ENCODE peak calls at places on chromosomes 6 and 20, in eight cellular contexts. One of them, this sample, is unnamed.

GRCh38 chr20:35551485-35551884 is 9.6 kb downstream of the ERGIC3 start:
- DNase-seq in Right ventricle myocardium inferior: no peak
- DNase-seq in stimulated activated CD8-positive, alpha-beta memory T cell treated with anti-CD3 and anti-CD28 coated beads, Interleukin-2, amount 100 ng/mL, for 48 hours: no peak
- DNase-seq in NCI-H1105: no peak
- DNase-seq in neural crest cell: no peak
- DNase-seq in occipital lobe: no peak
- DNase-seq in kidney glomerular epithelial cell: no peak
- DNase-seq in NCI-H510A treated with DMSO at 0.1 percent for 48 hours: no peak
- DNase-seq in this sample: no peak

GRCh38 chr6:69719602-69720193 is 77.1 kb downstream of the LMBRD1 start:
- DNase-seq in Right ventricle myocardium inferior: no peak
- DNase-seq in stimulated activated CD8-positive, alpha-beta memory T cell treated with anti-CD3 and anti-CD28 coated beads, Interleukin-2, amount 100 ng/mL, for 48 hours: no peak
- DNase-seq in NCI-H1105: peak; percentile 43
- DNase-seq in neural crest cell: no peak
- DNase-seq in occipital lobe: no peak
- DNase-seq in kidney glomerular epithelial cell: peak; percentile 30
- DNase-seq in NCI-H510A treated with DMSO at 0.1 percent for 48 hours: peak; percentile 0
- DNase-seq in this sample: peak; percentile 17

GRCh38 chr6:121201108-121201507 is 133.2 kb downstream of the TBC1D32 start:
- DNase-seq in Right ventricle myocardium inferior: no peak
- DNase-seq in stimulated activated CD8-positive, alpha-beta memory T cell treated with anti-CD3 and anti-CD28 coated beads, Interleukin-2, amount 100 ng/mL, for 48 hours: no peak
- DNase-seq in NCI-H1105: no peak
- DNase-seq in neural crest cell: no peak
- DNase-seq in occipital lobe: no peak
- DNase-seq in kidney glomerular epithelial cell: no peak
- DNase-seq in NCI-H510A treated with DMSO at 0.1 percent for 48 hours: no peak
- DNase-seq in this sample: no peak

GRCh38 chr20:32439132-32439829 is 81.2 kb downstream of the ASXL1 start:
- DNase-seq in Right ventricle myocardium inferior: no peak
- DNase-seq in stimulated activated CD8-positive, alpha-beta memory T cell treated with anti-CD3 and anti-CD28 coated beads, Interleukin-2, amount 100 ng/mL, for 48 hours: peak; percentile 14
- DNase-seq in NCI-H1105: no peak
- DNase-seq in neural crest cell: no peak
- DNase-seq in occipital lobe: no peak
- DNase-seq in kidney glomerular epithelial cell: no peak
- DNase-seq in NCI-H510A treated with DMSO at 0.1 percent for 48 hours: no peak
- DNase-seq in this sample: no peak

GRCh38 chr20:32670773-32671455 is 2.8 kb downstream of the C20orf203 start:
- DNase-seq in Right ventricle myocardium inferior: no peak
- DNase-seq in stimulated activated CD8-positive, alpha-beta memory T cell treated with anti-CD3 and anti-CD28 coated beads, Interleukin-2, amount 100 ng/mL, for 48 hours: no peak
- DNase-seq in NCI-H1105: no peak
- DNase-seq in neural crest cell: no peak
- DNase-seq in occipital lobe: no peak
- DNase-seq in kidney glomerular epithelial cell: no peak
- DNase-seq in NCI-H510A treated with DMSO at 0.1 percent for 48 hours: no peak
- DNase-seq in this sample: no peak

GRCh38 chr6:36028887-36029324 is 1.3 kb downstream of the MAPK14 start:
- DNase-seq in Right ventricle myocardium inferior: peak; percentile 80
- DNase-seq in stimulated activated CD8-positive, alpha-beta memory T cell treated with anti-CD3 and anti-CD28 coated beads, Interleukin-2, amount 100 ng/mL, for 48 hours: peak; percentile 55
- DNase-seq in NCI-H1105: peak; percentile 31
- DNase-seq in neural crest cell: peak; percentile 12
- DNase-seq in occipital lobe: peak; percentile 42
- DNase-seq in kidney glomerular epithelial cell: peak; percentile 50
- DNase-seq in NCI-H510A treated with DMSO at 0.1 percent for 48 hours: peak; percentile 59
- DNase-seq in this sample: peak; percentile 79

GRCh38 chr20:15925376-15925775 is 647.9 kb downstream of the KIF16B start:
- DNase-seq in Right ventricle myocardium inferior: no peak
- DNase-seq in stimulated activated CD8-positive, alpha-beta memory T cell treated with anti-CD3 and anti-CD28 coated beads, Interleukin-2, amount 100 ng/mL, for 48 hours: no peak
- DNase-seq in NCI-H1105: no peak
- DNase-seq in neural crest cell: no peak
- DNase-seq in occipital lobe: no peak
- DNase-seq in kidney glomerular epithelial cell: no peak
- DNase-seq in NCI-H510A treated with DMSO at 0.1 percent for 48 hours: no peak
- DNase-seq in this sample: no peak

GRCh38 chr20:35695245-35695749 is 3.9 kb downstream of the NFS1 start:
- DNase-seq in Right ventricle myocardium inferior: no peak
- DNase-seq in stimulated activated CD8-positive, alpha-beta memory T cell treated with anti-CD3 and anti-CD28 coated beads, Interleukin-2, amount 100 ng/mL, for 48 hours: no peak
- DNase-seq in NCI-H1105: no peak
- DNase-seq in neural crest cell: no peak
- DNase-seq in occipital lobe: no peak
- DNase-seq in kidney glomerular epithelial cell: no peak
- DNase-seq in NCI-H510A treated with DMSO at 0.1 percent for 48 hours: no peak
- DNase-seq in this sample: no peak

GRCh38 chr6:4598384-4598783 is 177.8 kb upstream of the CDYL start:
- DNase-seq in Right ventricle myocardium inferior: no peak
- DNase-seq in stimulated activated CD8-positive, alpha-beta memory T cell treated with anti-CD3 and anti-CD28 coated beads, Interleukin-2, amount 100 ng/mL, for 48 hours: no peak
- DNase-seq in NCI-H1105: no peak
- DNase-seq in neural crest cell: no peak
- DNase-seq in occipital lobe: no peak
- DNase-seq in kidney glomerular epithelial cell: no peak
- DNase-seq in NCI-H510A treated with DMSO at 0.1 percent for 48 hours: no peak
- DNase-seq in this sample: no peak

GRCh38 chr20:50251992-50252491 is 61.4 kb downstream of the CEBPB start:
- DNase-seq in Right ventricle myocardium inferior: no peak
- DNase-seq in stimulated activated CD8-positive, alpha-beta memory T cell treated with anti-CD3 and anti-CD28 coated beads, Interleukin-2, amount 100 ng/mL, for 48 hours: no peak
- DNase-seq in NCI-H1105: no peak
- DNase-seq in neural crest cell: no peak
- DNase-seq in occipital lobe: no peak
- DNase-seq in kidney glomerular epithelial cell: peak; percentile 59
- DNase-seq in NCI-H510A treated with DMSO at 0.1 percent for 48 hours: no peak
- DNase-seq in this sample: no peak

GRCh38 chr6:79438015-79438414 is 99.2 kb downstream of the LCA5 start:
- DNase-seq in Right ventricle myocardium inferior: no peak
- DNase-seq in stimulated activated CD8-positive, alpha-beta memory T cell treated with anti-CD3 and anti-CD28 coated beads, Interleukin-2, amount 100 ng/mL, for 48 hours: no peak
- DNase-seq in NCI-H1105: no peak
- DNase-seq in neural crest cell: no peak
- DNase-seq in occipital lobe: no peak
- DNase-seq in kidney glomerular epithelial cell: no peak
- DNase-seq in NCI-H510A treated with DMSO at 0.1 percent for 48 hours: no peak
- DNase-seq in this sample: peak; percentile 24

This sample was measured in Ammon's horn.